ENCODE peak calls at places on chromosomes 5 and 9, in nine cellular contexts. C is brain microvascular endothelial cell; R is OCI-LY7; Y is AML-193; O is MCF 10A; T is aorta; N is activated naive CD8-positive, alpha-beta T cell treated with anti-CD3 and anti-CD28 coated beads, Interleukin-2, amount 50 U/mL, for 24 hours; A is activated T-cell treated with anti-CD3 and anti-CD28 coated beads, Interleukin-2, amount 50 U/mL, for 1 hour; W is GM03348. P is an unnamed sample.

GRCh38 chr9:35071814-35072460 is 488 bp downstream of the VCP start:
- DNase-seq in W (peak), N (peak), C (peak), Y (peak), T (peak), R (peak), O (peak), A (peak), P (peak)

GRCh38 chr9:72592501-72593403 is 71.3 kb downstream of the TMC1 start:
- DNase-seq in A (no peak), C (peak), W (peak), R (peak), N (peak), Y (peak), O (peak), T (no peak), P (peak)

GRCh38 chr9:88011005-88011766 is 36.9 kb upstream of the CDK20 start:
- DNase-seq in Y (no peak), A (no peak), N (no peak), R (no peak), T (no peak), W (peak), O (peak), C (no peak), P (no peak)

GRCh38 chr5:152568101-152568500 is 163.0 kb upstream of the NMUR2 start:
- DNase-seq in Y (no peak), T (no peak), R (no peak), N (no peak), C (no peak), A (no peak), W (no peak), O (no peak), P (no peak)

GRCh38 chr5:113123563-113123962 is 147.0 kb downstream of the DCP2 start:
- DNase-seq in R (peak), O (peak), N (no peak), A (no peak), C (no peak), T (no peak), Y (no peak), W (no peak), P (peak)

GRCh38 chr5:151315998-151316597 is 12.5 kb upstream of the SLC36A3 start:
- DNase-seq in O (peak), Y (peak), A (peak), W (peak), N (peak), C (peak), R (peak), T (peak), P (peak)

GRCh38 chr9:132864691-132865090 is 13.4 kb downstream of the AK8 start:
- DNase-seq in N (no peak), C (no peak), O (no peak), Y (no peak), W (no peak), A (no peak), T (no peak), R (no peak), P (no peak)

GRCh38 chr5:176541338-176542134 is 4.3 kb upstream of the RNF44 start:
- DNase-seq in C (no peak), A (peak), W (peak), R (peak), O (peak), N (peak), Y (peak), T (no peak), P (peak)

GRCh38 chr5:125455041-125455440 is 708.6 kb upstream of the ZNF608 start:
- DNase-seq in N (no peak), A (no peak), R (no peak), C (no peak), Y (no peak), W (no peak), T (no peak), O (no peak), P (no peak)

GRCh38 chr5:8908055-8908683 is 637.7 kb downstream of the SEMA5A start:
- DNase-seq in C (peak), A (no peak), R (peak), O (peak), N (peak), W (peak), T (no peak), Y (no peak), P (peak)

GRCh38 chr5:147483961-147484707 is 25.7 kb downstream of the DPYSL3 start:
- DNase-seq in W (peak), Y (no peak), O (no peak), A (no peak), R (no peak), C (peak), T (peak), N (no peak), P (no peak)

GRCh38 chr5:9546973-9547947 is 1.4 kb upstream of the SEMA5A start:
- DNase-seq in T (peak), R (no peak), C (peak), N (no peak), A (no peak), W (peak), O (no peak), Y (no peak), P (no peak)

GRCh38 chr5:75152861-75153260 is 83.8 kb downstream of the ANKRD31 start:
- DNase-seq in R (no peak), W (no peak), T (no peak), A (no peak), Y (no peak), C (no peak), O (peak), N (no peak), P (no peak)

GRCh38 chr9:70493046-70493445 is 78.6 kb upstream of the KLF9 start:
- DNase-seq in W (no peak), C (no peak), A (no peak), T (no peak), N (no peak), O (no peak), R (no peak), Y (no peak), P (no peak)

GRCh38 chr5:74624501-74624900 is 16.0 kb downstream of the ENC1 start:
- DNase-seq in N (no peak), R (no peak), Y (no peak), O (peak), W (no peak), A (no peak), T (no peak), C (no peak), P (no peak)

GRCh38 chr5:15752886-15753285 is 252.9 kb downstream of the FBXL7 start:
- DNase-seq in Y (no peak), C (peak), T (peak), A (no peak), O (no peak), N (no peak), R (no peak), W (no peak), P (no peak)

GRCh38 chr9:130288393-130288792 is 22.8 kb downstream of the HMCN2 start:
- DNase-seq in Y (no peak), C (no peak), W (no peak), O (no peak), T (no peak), R (no peak), A (no peak), N (no peak), P (no peak)

GRCh38 chr5:45274241-45274640 is 421.9 kb downstream of the HCN1 start:
- DNase-seq in C (no peak), N (no peak), T (no peak), R (no peak), A (no peak), Y (no peak), W (no peak), O (no peak), P (no peak)

GRCh38 chr9:94980947-94981632 is 254.6 kb downstream of the AOPEP start:
- DNase-seq in C (no peak), N (no peak), A (no peak), O (no peak), T (no peak), Y (no peak), W (no peak), R (no peak), P (no peak)

GRCh38 chr9:91919621-91920020 is 30.4 kb downstream of the ROR2 start:
- DNase-seq in O (no peak), N (no peak), W (no peak), Y (no peak), C (no peak), R (no peak), T (no peak), A (no peak), P (no peak)

GRCh38 chr5:141850183-141850768 is 27.9 kb downstream of the PCDH1 start:
- DNase-seq in A (peak), N (peak), W (peak), C (peak), T (no peak), R (no peak), O (no peak), Y (no peak), P (no peak)

GRCh38 chr5:17634160-17634559 is at the start of gene TAF11L14:
- DNase-seq in R (no peak), O (no peak), Y (no peak), W (no peak), T (no peak), A (no peak), C (no peak), N (no peak), P (no peak)

GRCh38 chr9:75892168-75892901 is 1.9 kb downstream of the PCSK5 start:
- DNase-seq in R (no peak), W (peak), Y (no peak), T (peak), A (peak), C (no peak), O (no peak), N (peak), P (no peak)

GRCh38 chr9:14131353-14132088 is 182.4 kb downstream of the NFIB start:
- DNase-seq in C (no peak), R (no peak), A (no peak), N (no peak), W (no peak), Y (no peak), T (no peak), O (no peak), P (no peak)

GRCh38 chr9:36136277-36136893 is at the start of gene GLIPR2:
- DNase-seq in C (peak), W (peak), O (peak), Y (peak), T (peak), R (no peak), A (peak), N (peak), P (peak)

GRCh38 chr9:96116275-96117051 is 185.5 kb downstream of the HSD17B3 start:
- DNase-seq in R (no peak), O (no peak), Y (no peak), C (no peak), W (no peak), N (no peak), A (no peak), T (no peak), P (no peak)

GRCh38 chr5:34756781-34757624 is 82.0 kb upstream of the TTC23L start:
- DNase-seq in T (no peak), A (no peak), R (no peak), Y (no peak), C (no peak), O (no peak), N (no peak), W (no peak), P (no peak)

GRCh38 chr5:175383350-175383749 is 60.6 kb downstream of the DRD1 start:
- DNase-seq in R (no peak), Y (no peak), C (no peak), N (no peak), A (no peak), O (no peak), T (no peak), W (no peak), P (no peak)

GRCh38 chr5:40221796-40222195 is 457.9 kb upstream of the PTGER4 start:
- DNase-seq in W (peak), T (no peak), Y (no peak), C (peak), N (no peak), O (peak), R (no peak), A (no peak), P (no peak)

GRCh38 chr9:109996936-109997580 is 210.9 kb downstream of the C9orf152 start:
- DNase-seq in R (no peak), T (no peak), W (no peak), C (peak), Y (no peak), A (no peak), O (peak), N (no peak), P (no peak)

GRCh38 chr9:79686381-79687130 is 114.8 kb downstream of the TLE4 start:
- DNase-seq in W (peak), T (no peak), O (peak), A (no peak), C (peak), N (no peak), R (no peak), Y (no peak), P (no peak)

GRCh38 chr9:134650431-134651190 is 9.0 kb downstream of the COL5A1 start:
- DNase-seq in O (no peak), N (no peak), C (no peak), W (no peak), T (peak), A (no peak), Y (no peak), R (no peak), P (no peak)

GRCh38 chr9:81373294-81373693 is 316.1 kb downstream of the TLE1 start:
- DNase-seq in Y (no peak), N (no peak), C (no peak), A (no peak), T (no peak), O (no peak), W (no peak), R (no peak), P (no peak)

GRCh38 chr5:74889523-74890105 is 23.4 kb upstream of the FAM169A start:
- DNase-seq in T (no peak), W (no peak), N (no peak), C (no peak), O (no peak), A (no peak), R (no peak), Y (no peak), P (no peak)

P was measured in NB4.